ENCODE peak calls at places on chromosomes 2 and 18, in eight cellular contexts. One of them, this sample, is unnamed.

GRCh38 chr18:30903566-30903965 is 139.0 kb downstream of the DSC3 start:
- DNase-seq in GM12891: no peak
- DNase-seq in sigmoid colon: no peak
- DNase-seq in endothelial cell of umbilical vein: no peak
- DNase-seq in breast epithelium: no peak
- DNase-seq in spleen: no peak
- DNase-seq in prostate gland: no peak
- DNase-seq in upper lobe of left lung: no peak
- DNase-seq in this sample: no peak

GRCh38 chr2:84939426-84940087 is 31.4 kb upstream of the KCMF1 start:
- DNase-seq in upper lobe of left lung: peak; percentile 58
- DNase-seq in sigmoid colon: peak; percentile 41
- DNase-seq in prostate gland: no peak
- DNase-seq in GM12891: peak; percentile 38
- DNase-seq in spleen: peak; percentile 85
- DNase-seq in endothelial cell of umbilical vein: no peak
- DNase-seq in breast epithelium: no peak
- DNase-seq in this sample: peak; percentile 90

GRCh38 chr18:59697236-59697932 is at the start of gene CCBE1:
- DNase-seq in endothelial cell of umbilical vein: peak; percentile 34
- DNase-seq in upper lobe of left lung: peak; percentile 47
- DNase-seq in GM12891: peak; percentile 44
- DNase-seq in prostate gland: peak; percentile 43
- DNase-seq in sigmoid colon: peak; percentile 85
- DNase-seq in breast epithelium: peak; percentile 62
- DNase-seq in spleen: no peak
- DNase-seq in this sample: no peak

GRCh38 chr2:228541794-228542193 is 360.3 kb upstream of the SPHKAP start:
- DNase-seq in GM12891: no peak
- DNase-seq in upper lobe of left lung: no peak
- DNase-seq in prostate gland: no peak
- DNase-seq in breast epithelium: no peak
- DNase-seq in endothelial cell of umbilical vein: no peak
- DNase-seq in sigmoid colon: no peak
- DNase-seq in spleen: no peak
- DNase-seq in this sample: no peak

GRCh38 chr2:170739507-170740046 is 24.4 kb downstream of the SP5 start:
- DNase-seq in spleen: no peak
- DNase-seq in GM12891: no peak
- DNase-seq in upper lobe of left lung: no peak
- DNase-seq in sigmoid colon: no peak
- DNase-seq in endothelial cell of umbilical vein: no peak
- DNase-seq in prostate gland: no peak
- DNase-seq in breast epithelium: no peak
- DNase-seq in this sample: no peak

GRCh38 chr18:13558132-13558531 is 168.2 kb downstream of the FAM210A start:
- DNase-seq in sigmoid colon: no peak
- DNase-seq in GM12891: peak; percentile 47
- DNase-seq in prostate gland: no peak
- DNase-seq in breast epithelium: no peak
- DNase-seq in upper lobe of left lung: peak; percentile 43
- DNase-seq in endothelial cell of umbilical vein: peak; percentile 40
- DNase-seq in spleen: no peak
- DNase-seq in this sample: peak; percentile 62

GRCh38 chr18:73893879-73894278 is 253.8 kb downstream of the FBXO15 start:
- DNase-seq in breast epithelium: no peak
- DNase-seq in GM12891: no peak
- DNase-seq in spleen: no peak
- DNase-seq in endothelial cell of umbilical vein: no peak
- DNase-seq in prostate gland: no peak
- DNase-seq in upper lobe of left lung: no peak
- DNase-seq in sigmoid colon: no peak
- DNase-seq in this sample: no peak

GRCh38 chr18:23784811-23785245 is 95.6 kb downstream of the LAMA3 start:
- DNase-seq in upper lobe of left lung: no peak
- DNase-seq in breast epithelium: no peak
- DNase-seq in sigmoid colon: no peak
- DNase-seq in prostate gland: no peak
- DNase-seq in GM12891: no peak
- DNase-seq in spleen: no peak
- DNase-seq in endothelial cell of umbilical vein: peak; percentile 92
- DNase-seq in this sample: no peak

GRCh38 chr2:139217641-139218040 is 437.5 kb upstream of the NXPH2 start:
- DNase-seq in spleen: no peak
- DNase-seq in sigmoid colon: no peak
- DNase-seq in GM12891: no peak
- DNase-seq in prostate gland: no peak
- DNase-seq in endothelial cell of umbilical vein: no peak
- DNase-seq in upper lobe of left lung: no peak
- DNase-seq in breast epithelium: no peak
- DNase-seq in this sample: peak; percentile 26

GRCh38 chr2:102285368-102285767 is 26.0 kb upstream of the IL1RL1 start:
- DNase-seq in GM12891: no peak
- DNase-seq in breast epithelium: no peak
- DNase-seq in sigmoid colon: no peak
- DNase-seq in prostate gland: no peak
- DNase-seq in upper lobe of left lung: no peak
- DNase-seq in endothelial cell of umbilical vein: no peak
- DNase-seq in spleen: no peak
- DNase-seq in this sample: no peak

GRCh38 chr2:134399096-134399495 is 145.2 kb downstream of the MGAT5 start:
- DNase-seq in endothelial cell of umbilical vein: no peak
- DNase-seq in upper lobe of left lung: no peak
- DNase-seq in spleen: no peak
- DNase-seq in sigmoid colon: no peak
- DNase-seq in breast epithelium: no peak
- DNase-seq in prostate gland: no peak
- DNase-seq in GM12891: no peak
- DNase-seq in this sample: peak; percentile 45

GRCh38 chr2:11343626-11344341 is 652 bp downstream of the ROCK2 start:
- DNase-seq in prostate gland: peak; percentile 39
- DNase-seq in sigmoid colon: peak; percentile 80
- DNase-seq in endothelial cell of umbilical vein: peak; percentile 42
- DNase-seq in GM12891: peak; percentile 41
- DNase-seq in upper lobe of left lung: peak; percentile 66
- DNase-seq in breast epithelium: no peak
- DNase-seq in spleen: peak; percentile 91
- DNase-seq in this sample: no peak

GRCh38 chr2:230866704-230867561 is 2.2 kb downstream of the ITM2C start:
- DNase-seq in endothelial cell of umbilical vein: peak; percentile 13
- DNase-seq in breast epithelium: no peak
- DNase-seq in prostate gland: peak; percentile 34
- DNase-seq in GM12891: no peak
- DNase-seq in upper lobe of left lung: peak; percentile 35
- DNase-seq in sigmoid colon: no peak
- DNase-seq in spleen: peak; percentile 87
- DNase-seq in this sample: peak; percentile 74

GRCh38 chr2:25460261-25460905 is 118.7 kb upstream of the DNMT3A start:
- DNase-seq in sigmoid colon: no peak
- DNase-seq in breast epithelium: no peak
- DNase-seq in prostate gland: no peak
- DNase-seq in endothelial cell of umbilical vein: no peak
- DNase-seq in spleen: no peak
- DNase-seq in GM12891: no peak
- DNase-seq in upper lobe of left lung: no peak
- DNase-seq in this sample: no peak

GRCh38 chr2:151857650-151858049 is 29.4 kb upstream of the ARL5A start:
- DNase-seq in upper lobe of left lung: peak; percentile 85
- DNase-seq in sigmoid colon: no peak
- DNase-seq in prostate gland: no peak
- DNase-seq in endothelial cell of umbilical vein: no peak
- DNase-seq in breast epithelium: no peak
- DNase-seq in GM12891: no peak
- DNase-seq in spleen: no peak
- DNase-seq in this sample: no peak

GRCh38 chr2:220999351-220999750 is 572.8 kb downstream of the EPHA4 start:
- DNase-seq in GM12891: no peak
- DNase-seq in sigmoid colon: no peak
- DNase-seq in prostate gland: no peak
- DNase-seq in breast epithelium: no peak
- DNase-seq in endothelial cell of umbilical vein: no peak
- DNase-seq in upper lobe of left lung: no peak
- DNase-seq in spleen: no peak
- DNase-seq in this sample: no peak

GRCh38 chr2:19474128-19474527 is 115.7 kb upstream of the OSR1 start:
- DNase-seq in prostate gland: peak; percentile 76
- DNase-seq in breast epithelium: no peak
- DNase-seq in GM12891: peak; percentile 4
- DNase-seq in upper lobe of left lung: no peak
- DNase-seq in sigmoid colon: peak; percentile 68
- DNase-seq in endothelial cell of umbilical vein: no peak
- DNase-seq in spleen: no peak
- DNase-seq in this sample: peak; percentile 89

GRCh38 chr18:59918320-59918755 is 18.5 kb downstream of the PMAIP1 start:
- DNase-seq in prostate gland: no peak
- DNase-seq in upper lobe of left lung: peak; percentile 81
- DNase-seq in spleen: peak; percentile 88
- DNase-seq in endothelial cell of umbilical vein: no peak
- DNase-seq in GM12891: no peak
- DNase-seq in sigmoid colon: peak; percentile 72
- DNase-seq in breast epithelium: no peak
- DNase-seq in this sample: peak; percentile 80

GRCh38 chr18:11998182-11998581 is 16.9 kb downstream of the IMPA2 start:
- DNase-seq in breast epithelium: no peak
- DNase-seq in sigmoid colon: peak; percentile 57
- DNase-seq in spleen: peak; percentile 45
- DNase-seq in GM12891: no peak
- DNase-seq in endothelial cell of umbilical vein: no peak
- DNase-seq in prostate gland: no peak
- DNase-seq in upper lobe of left lung: no peak
- DNase-seq in this sample: no peak

GRCh38 chr2:30232027-30232800 is 880 bp downstream of the LBH start:
- DNase-seq in endothelial cell of umbilical vein: no peak
- DNase-seq in prostate gland: peak; percentile 27
- DNase-seq in GM12891: peak; percentile 70
- DNase-seq in breast epithelium: no peak
- DNase-seq in spleen: peak; percentile 96
- DNase-seq in upper lobe of left lung: peak; percentile 51
- DNase-seq in sigmoid colon: peak; percentile 86
- DNase-seq in this sample: peak; percentile 33

GRCh38 chr2:168970860-168971650 is 60.1 kb downstream of the ABCB11 start:
- DNase-seq in upper lobe of left lung: no peak
- DNase-seq in spleen: no peak
- DNase-seq in breast epithelium: no peak
- DNase-seq in GM12891: no peak
- DNase-seq in prostate gland: no peak
- DNase-seq in endothelial cell of umbilical vein: no peak
- DNase-seq in sigmoid colon: no peak
- DNase-seq in this sample: no peak

GRCh38 chr2:151198646-151199045 is 63.0 kb downstream of the RBM43 start:
- DNase-seq in breast epithelium: no peak
- DNase-seq in sigmoid colon: no peak
- DNase-seq in endothelial cell of umbilical vein: no peak
- DNase-seq in spleen: no peak
- DNase-seq in prostate gland: no peak
- DNase-seq in upper lobe of left lung: no peak
- DNase-seq in GM12891: no peak
- DNase-seq in this sample: no peak

GRCh38 chr2:234438322-234438977 is 58.4 kb downstream of the ARL4C start:
- DNase-seq in sigmoid colon: no peak
- DNase-seq in endothelial cell of umbilical vein: no peak
- DNase-seq in upper lobe of left lung: no peak
- DNase-seq in spleen: no peak
- DNase-seq in GM12891: no peak
- DNase-seq in breast epithelium: no peak
- DNase-seq in prostate gland: no peak
- DNase-seq in this sample: no peak

GRCh38 chr2:173400760-173401159 is 46.1 kb downstream of the CDCA7 start:
- DNase-seq in upper lobe of left lung: no peak
- DNase-seq in prostate gland: no peak
- DNase-seq in endothelial cell of umbilical vein: peak; percentile 10
- DNase-seq in sigmoid colon: no peak
- DNase-seq in GM12891: no peak
- DNase-seq in breast epithelium: no peak
- DNase-seq in spleen: no peak
- DNase-seq in this sample: no peak

GRCh38 chr2:226581661-226582060 is 218.0 kb downstream of the IRS1 start:
- DNase-seq in prostate gland: no peak
- DNase-seq in GM12891: no peak
- DNase-seq in spleen: no peak
- DNase-seq in endothelial cell of umbilical vein: no peak
- DNase-seq in upper lobe of left lung: no peak
- DNase-seq in breast epithelium: no peak
- DNase-seq in sigmoid colon: no peak
- DNase-seq in this sample: no peak

GRCh38 chr18:28594034-28594433 is 417.1 kb upstream of the CDH2 start:
- DNase-seq in sigmoid colon: no peak
- DNase-seq in spleen: no peak
- DNase-seq in breast epithelium: no peak
- DNase-seq in GM12891: no peak
- DNase-seq in prostate gland: no peak
- DNase-seq in upper lobe of left lung: no peak
- DNase-seq in endothelial cell of umbilical vein: no peak
- DNase-seq in this sample: no peak
- TF ChIP-seq POLR2AphosphoS5 in sigmoid colon: no peak
- TF ChIP-seq POLR2AphosphoS5 in spleen: no peak
- TF ChIP-seq POLR2AphosphoS5 in breast epithelium: no peak
- TF ChIP-seq POLR2AphosphoS5 in GM12891: no peak
- TF ChIP-seq POLR2AphosphoS5 in prostate gland: no peak
- TF ChIP-seq POLR2AphosphoS5 in upper lobe of left lung: no peak
- TF ChIP-seq POLR2AphosphoS5 in endothelial cell of umbilical vein: no peak
- TF ChIP-seq POLR2AphosphoS5 in this sample: no peak

GRCh38 chr2:5373200-5373599 is 319.0 kb upstream of the SOX11 start:
- DNase-seq in prostate gland: no peak
- DNase-seq in spleen: no peak
- DNase-seq in endothelial cell of umbilical vein: no peak
- DNase-seq in sigmoid colon: no peak
- DNase-seq in GM12891: no peak
- DNase-seq in breast epithelium: no peak
- DNase-seq in upper lobe of left lung: no peak
- DNase-seq in this sample: no peak
- TF ChIP-seq POLR2AphosphoS5 in prostate gland: no peak
- TF ChIP-seq POLR2AphosphoS5 in spleen: no peak
- TF ChIP-seq POLR2AphosphoS5 in endothelial cell of umbilical vein: no peak
- TF ChIP-seq POLR2AphosphoS5 in sigmoid colon: no peak
- TF ChIP-seq POLR2AphosphoS5 in GM12891: no peak
- TF ChIP-seq POLR2AphosphoS5 in breast epithelium: no peak
- TF ChIP-seq POLR2AphosphoS5 in upper lobe of left lung: no peak
- TF ChIP-seq POLR2AphosphoS5 in this sample: no peak

GRCh38 chr2:223221120-223221859 is 169.3 kb downstream of the KCNE4 start:
- DNase-seq in breast epithelium: no peak
- DNase-seq in endothelial cell of umbilical vein: no peak
- DNase-seq in GM12891: no peak
- DNase-seq in upper lobe of left lung: no peak
- DNase-seq in sigmoid colon: no peak
- DNase-seq in prostate gland: no peak
- DNase-seq in spleen: no peak
- DNase-seq in this sample: no peak
- TF ChIP-seq POLR2AphosphoS5 in breast epithelium: no peak
- TF ChIP-seq POLR2AphosphoS5 in endothelial cell of umbilical vein: no peak
- TF ChIP-seq POLR2AphosphoS5 in GM12891: no peak
- TF ChIP-seq POLR2AphosphoS5 in upper lobe of left lung: no peak
- TF ChIP-seq POLR2AphosphoS5 in sigmoid colon: no peak
- TF ChIP-seq POLR2AphosphoS5 in prostate gland: no peak
- TF ChIP-seq POLR2AphosphoS5 in spleen: no peak
- TF ChIP-seq POLR2AphosphoS5 in this sample: no peak

DNA sequence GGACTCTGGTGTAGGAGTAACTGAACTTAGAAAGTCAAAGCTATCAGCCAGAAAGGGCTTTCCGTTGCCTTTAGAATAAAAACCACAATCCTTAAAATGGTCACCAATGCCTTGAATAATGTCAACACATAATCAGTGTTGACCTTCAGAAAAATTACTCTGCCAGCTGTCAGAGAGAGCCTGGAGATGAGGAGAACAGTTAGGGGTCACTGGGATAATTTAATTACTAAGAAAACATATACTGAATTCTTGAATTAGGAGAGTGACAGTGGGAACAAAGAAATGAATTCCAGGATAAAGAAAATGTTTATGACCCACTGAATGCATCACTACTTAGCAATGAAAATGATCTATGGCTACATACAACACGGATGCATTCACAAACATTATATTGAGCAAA is 23.4 kb upstream of the UGP2 start:
- DNase-seq in prostate gland: no peak
- DNase-seq in sigmoid colon: no peak
- DNase-seq in breast epithelium: no peak
- DNase-seq in upper lobe of left lung: no peak
- DNase-seq in spleen: no peak
- DNase-seq in endothelial cell of umbilical vein: no peak
- DNase-seq in GM12891: no peak
- DNase-seq in this sample: no peak
- TF ChIP-seq POLR2AphosphoS5 in prostate gland: no peak
- TF ChIP-seq POLR2AphosphoS5 in sigmoid colon: no peak
- TF ChIP-seq POLR2AphosphoS5 in breast epithelium: no peak
- TF ChIP-seq POLR2AphosphoS5 in upper lobe of left lung: no peak
- TF ChIP-seq POLR2AphosphoS5 in spleen: no peak
- TF ChIP-seq POLR2AphosphoS5 in endothelial cell of umbilical vein: no peak
- TF ChIP-seq POLR2AphosphoS5 in GM12891: no peak
- TF ChIP-seq POLR2AphosphoS5 in this sample: no peak